ENCODE peak calls at places on chromosomes 11 and 22, in ten cellular contexts. One of them, this sample, is unnamed. For H3K4me1, the result is how much of the 10 kb centered on the place peaks cover.

GRCh38 chr22:22195265-22196017 is 49.1 kb upstream of the VPREB1 start:
- DNase-seq in right atrium auricular region: no peak
- DNase-seq in lower lobe of right lung: peak
- DNase-seq in mesenchymal stem cell: peak
- DNase-seq in endothelial cell of umbilical vein: peak
- DNase-seq in HAP-1: peak
- DNase-seq in transverse colon: peak
- DNase-seq in IMR-90: peak
- DNase-seq in uterus: no peak
- DNase-seq in pancreas: peak
- DNase-seq in this sample: peak

GRCh38 chr11:66820921-66821320 is 22.3 kb upstream of the RCE1 start:
- DNase-seq in mesenchymal stem cell: no peak
- DNase-seq in HAP-1: no peak
- DNase-seq in uterus: no peak
- DNase-seq in lower lobe of right lung: no peak
- DNase-seq in pancreas: no peak
- DNase-seq in transverse colon: no peak
- DNase-seq in endothelial cell of umbilical vein: no peak
- DNase-seq in IMR-90: no peak
- DNase-seq in right atrium auricular region: no peak
- DNase-seq in this sample: no peak

GRCh38 chr11:548700-549603 is 11.6 kb downstream of the LMNTD2 start:
- DNase-seq in uterus: no peak
- DNase-seq in lower lobe of right lung: no peak
- DNase-seq in transverse colon: no peak
- DNase-seq in IMR-90: no peak
- DNase-seq in pancreas: no peak
- DNase-seq in endothelial cell of umbilical vein: no peak
- DNase-seq in HAP-1: no peak
- DNase-seq in right atrium auricular region: no peak
- DNase-seq in mesenchymal stem cell: peak
- DNase-seq in this sample: peak

GRCh38 chr22:26471522-26471921 is 12.1 kb downstream of the HPS4 start:
- DNase-seq in endothelial cell of umbilical vein: peak
- DNase-seq in right atrium auricular region: no peak
- DNase-seq in IMR-90: peak
- DNase-seq in uterus: no peak
- DNase-seq in transverse colon: no peak
- DNase-seq in lower lobe of right lung: no peak
- DNase-seq in HAP-1: no peak
- DNase-seq in mesenchymal stem cell: peak
- DNase-seq in pancreas: no peak
- DNase-seq in this sample: no peak

GRCh38 chr22:36395922-36396321 is 8.2 kb upstream of the MYH9 start:
- DNase-seq in pancreas: no peak
- DNase-seq in transverse colon: no peak
- DNase-seq in HAP-1: no peak
- DNase-seq in endothelial cell of umbilical vein: no peak
- DNase-seq in lower lobe of right lung: no peak
- DNase-seq in IMR-90: peak
- DNase-seq in mesenchymal stem cell: peak
- DNase-seq in right atrium auricular region: no peak
- DNase-seq in uterus: no peak
- DNase-seq in this sample: no peak

GRCh38 chr11:67629386-67630229 is at the start of gene NUDT8:
- DNase-seq in lower lobe of right lung: peak
- DNase-seq in right atrium auricular region: peak
- DNase-seq in transverse colon: peak
- DNase-seq in mesenchymal stem cell: peak
- DNase-seq in endothelial cell of umbilical vein: peak
- DNase-seq in IMR-90: peak
- DNase-seq in uterus: peak
- DNase-seq in pancreas: peak
- DNase-seq in HAP-1: peak
- DNase-seq in this sample: peak

GRCh38 chr11:1920128-1920908 is 815 bp downstream of the TNNT3 start:
- DNase-seq in mesenchymal stem cell: no peak
- DNase-seq in HAP-1: no peak
- DNase-seq in transverse colon: no peak
- DNase-seq in lower lobe of right lung: no peak
- DNase-seq in uterus: no peak
- DNase-seq in right atrium auricular region: no peak
- DNase-seq in pancreas: no peak
- DNase-seq in IMR-90: no peak
- DNase-seq in endothelial cell of umbilical vein: no peak
- DNase-seq in this sample: no peak

GRCh38 chr11:30775123-30775522 is 189.0 kb upstream of the MPPED2 start:
- DNase-seq in mesenchymal stem cell: no peak
- DNase-seq in IMR-90: no peak
- DNase-seq in endothelial cell of umbilical vein: no peak
- DNase-seq in lower lobe of right lung: no peak
- DNase-seq in right atrium auricular region: no peak
- DNase-seq in HAP-1: no peak
- DNase-seq in pancreas: no peak
- DNase-seq in uterus: no peak
- DNase-seq in transverse colon: no peak
- DNase-seq in this sample: no peak

GRCh38 chr22:19018256-19018655 is 82.2 kb upstream of the PRODH start:
- DNase-seq in right atrium auricular region: no peak
- DNase-seq in transverse colon: no peak
- DNase-seq in endothelial cell of umbilical vein: no peak
- DNase-seq in lower lobe of right lung: no peak
- DNase-seq in HAP-1: no peak
- DNase-seq in mesenchymal stem cell: no peak
- DNase-seq in pancreas: no peak
- DNase-seq in uterus: no peak
- DNase-seq in IMR-90: no peak
- DNase-seq in this sample: no peak

GRCh38 chr11:93407777-93408401 is 77.3 kb downstream of the DEUP1 start:
- DNase-seq in transverse colon: no peak
- DNase-seq in HAP-1: no peak
- DNase-seq in endothelial cell of umbilical vein: no peak
- DNase-seq in mesenchymal stem cell: peak
- DNase-seq in pancreas: no peak
- DNase-seq in IMR-90: peak
- DNase-seq in uterus: no peak
- DNase-seq in right atrium auricular region: no peak
- DNase-seq in lower lobe of right lung: no peak
- DNase-seq in this sample: no peak

GRCh38 chr11:3795131-3796092 is 1.9 kb downstream of the NUP98 start:
- DNase-seq in lower lobe of right lung: no peak
- DNase-seq in HAP-1: no peak
- DNase-seq in mesenchymal stem cell: no peak
- DNase-seq in right atrium auricular region: no peak
- DNase-seq in pancreas: no peak
- DNase-seq in transverse colon: no peak
- DNase-seq in uterus: no peak
- DNase-seq in IMR-90: no peak
- DNase-seq in endothelial cell of umbilical vein: no peak
- DNase-seq in this sample: no peak

GRCh38 chr11:60852639-60853468 is 2.9 kb downstream of the PTGDR2 start:
- DNase-seq in endothelial cell of umbilical vein: no peak
- DNase-seq in mesenchymal stem cell: no peak
- DNase-seq in lower lobe of right lung: peak
- DNase-seq in right atrium auricular region: no peak
- DNase-seq in transverse colon: peak
- DNase-seq in uterus: no peak
- DNase-seq in HAP-1: no peak
- DNase-seq in pancreas: peak
- DNase-seq in IMR-90: no peak
- DNase-seq in this sample: no peak

GRCh38 chr11:111413849-111414248 is 34.8 kb upstream of the POU2AF1 start:
- DNase-seq in transverse colon: no peak
- DNase-seq in HAP-1: no peak
- DNase-seq in mesenchymal stem cell: no peak
- DNase-seq in pancreas: no peak
- DNase-seq in endothelial cell of umbilical vein: no peak
- DNase-seq in right atrium auricular region: no peak
- DNase-seq in IMR-90: no peak
- DNase-seq in uterus: no peak
- DNase-seq in lower lobe of right lung: no peak
- DNase-seq in this sample: no peak

GRCh38 chr11:62544521-62545436 is 1.8 kb downstream of the AHNAK start:
- DNase-seq in uterus: no peak
- DNase-seq in transverse colon: peak
- DNase-seq in HAP-1: peak
- DNase-seq in lower lobe of right lung: no peak
- DNase-seq in IMR-90: no peak
- DNase-seq in pancreas: peak
- DNase-seq in right atrium auricular region: no peak
- DNase-seq in mesenchymal stem cell: peak
- DNase-seq in endothelial cell of umbilical vein: peak
- DNase-seq in this sample: no peak
- H3K4me1 ChIP-seq in uterus: under half
- H3K4me1 ChIP-seq in transverse colon: half or more
- H3K4me1 ChIP-seq in HAP-1: under half
- H3K4me1 ChIP-seq in lower lobe of right lung: half or more
- H3K4me1 ChIP-seq in IMR-90: under half
- H3K4me1 ChIP-seq in pancreas: under half
- H3K4me1 ChIP-seq in right atrium auricular region: under half
- H3K4me1 ChIP-seq in mesenchymal stem cell: under half
- H3K4me1 ChIP-seq in endothelial cell of umbilical vein: half or more
- H3K4me1 ChIP-seq in this sample: half or more

DNA sequence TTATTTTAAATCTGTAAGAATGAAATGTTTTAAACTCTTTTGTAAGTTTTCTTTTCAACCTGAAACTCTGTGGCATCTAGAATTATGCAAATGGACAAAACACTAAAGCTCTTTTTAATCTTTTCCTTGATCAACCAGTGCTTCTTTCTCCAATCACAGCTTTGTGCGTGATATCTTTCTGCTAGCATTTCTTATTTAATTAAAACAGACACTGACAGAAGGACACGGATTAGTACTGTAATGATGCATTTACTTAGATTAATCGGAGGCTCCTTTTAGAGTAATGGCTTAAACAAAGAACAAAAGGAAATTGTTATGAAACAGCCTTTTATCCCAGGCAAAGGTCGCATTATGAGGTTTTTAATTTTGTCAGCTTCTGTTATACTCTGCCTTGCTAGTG is 48.4 kb upstream of the SOX6 start:
- DNase-seq in transverse colon: no peak
- DNase-seq in mesenchymal stem cell: no peak
- DNase-seq in pancreas: no peak
- DNase-seq in right atrium auricular region: no peak
- DNase-seq in HAP-1: peak
- DNase-seq in endothelial cell of umbilical vein: no peak
- DNase-seq in IMR-90: no peak
- DNase-seq in lower lobe of right lung: no peak
- DNase-seq in uterus: no peak
- DNase-seq in this sample: no peak
- H3K4me3 ChIP-seq in transverse colon: no peak
- H3K4me3 ChIP-seq in mesenchymal stem cell: no peak
- H3K4me3 ChIP-seq in pancreas: no peak
- H3K4me3 ChIP-seq in right atrium auricular region: no peak
- H3K4me3 ChIP-seq in HAP-1: no peak
- H3K4me3 ChIP-seq in endothelial cell of umbilical vein: no peak
- H3K4me3 ChIP-seq in IMR-90: no peak
- H3K4me3 ChIP-seq in lower lobe of right lung: no peak
- H3K4me3 ChIP-seq in uterus: no peak
- H3K4me3 ChIP-seq in this sample: no peak

DNA sequence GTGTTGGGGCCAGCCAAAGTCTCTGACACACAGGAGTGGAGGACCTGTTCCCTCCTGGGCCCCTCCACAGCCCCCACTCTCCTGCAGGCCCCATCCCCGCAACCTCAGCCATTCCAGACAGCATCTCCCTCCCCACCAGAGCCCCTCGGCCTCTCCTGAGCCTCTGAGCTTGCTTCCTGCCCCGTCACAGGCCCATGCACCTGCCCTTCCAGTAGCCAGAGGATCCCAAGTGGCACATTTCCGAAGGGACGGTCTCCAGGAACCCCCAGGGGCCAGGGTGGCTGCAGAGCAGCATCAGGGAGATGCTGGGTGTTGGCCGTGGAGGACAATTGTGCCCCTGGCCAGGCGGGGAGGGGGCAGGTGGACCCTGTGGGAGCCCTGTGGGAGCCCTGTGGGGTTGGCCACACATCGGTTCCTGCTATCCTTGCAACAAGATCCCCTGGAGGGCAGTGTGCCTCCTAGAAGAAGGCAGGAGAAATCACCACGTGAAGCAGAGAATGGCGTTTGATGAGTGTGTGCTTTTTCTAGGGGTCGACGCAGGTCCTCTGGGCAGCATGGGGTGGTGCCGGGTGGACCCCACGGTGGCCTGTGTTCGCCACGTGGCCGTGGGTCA is 45.3 kb upstream of the PPARA start:
- DNase-seq in lower lobe of right lung: no peak
- DNase-seq in right atrium auricular region: no peak
- DNase-seq in HAP-1: no peak
- DNase-seq in endothelial cell of umbilical vein: no peak
- DNase-seq in IMR-90: no peak
- DNase-seq in pancreas: no peak
- DNase-seq in transverse colon: no peak
- DNase-seq in uterus: peak
- DNase-seq in mesenchymal stem cell: no peak
- DNase-seq in this sample: no peak
- H3K4me1 ChIP-seq in lower lobe of right lung: half or more
- H3K4me1 ChIP-seq in right atrium auricular region: under half
- H3K4me1 ChIP-seq in HAP-1: under half
- H3K4me1 ChIP-seq in endothelial cell of umbilical vein: under half
- H3K4me1 ChIP-seq in IMR-90: under half
- H3K4me1 ChIP-seq in pancreas: half or more
- H3K4me1 ChIP-seq in transverse colon: half or more
- H3K4me1 ChIP-seq in uterus: under half
- H3K4me1 ChIP-seq in mesenchymal stem cell: half or more
- H3K4me1 ChIP-seq in this sample: half or more

GRCh38 chr22:31095637-31096249 is 11.6 kb downstream of the SELENOM start:
- DNase-seq in mesenchymal stem cell: no peak
- DNase-seq in endothelial cell of umbilical vein: no peak
- DNase-seq in lower lobe of right lung: no peak
- DNase-seq in right atrium auricular region: no peak
- DNase-seq in IMR-90: no peak
- DNase-seq in HAP-1: no peak
- DNase-seq in pancreas: no peak
- DNase-seq in transverse colon: no peak
- DNase-seq in uterus: no peak
- DNase-seq in this sample: no peak

GRCh38 chr22:31092161-31092560 is 11.0 kb downstream of the SMTN start:
- DNase-seq in right atrium auricular region: no peak
- DNase-seq in uterus: no peak
- DNase-seq in lower lobe of right lung: no peak
- DNase-seq in transverse colon: no peak
- DNase-seq in IMR-90: no peak
- DNase-seq in pancreas: peak
- DNase-seq in HAP-1: no peak
- DNase-seq in endothelial cell of umbilical vein: no peak
- DNase-seq in mesenchymal stem cell: no peak
- DNase-seq in this sample: no peak

GRCh38 chr22:31093090-31093850 is 12.2 kb downstream of the SMTN start:
- DNase-seq in HAP-1: no peak
- DNase-seq in uterus: peak
- DNase-seq in IMR-90: no peak
- DNase-seq in right atrium auricular region: no peak
- DNase-seq in pancreas: peak
- DNase-seq in mesenchymal stem cell: no peak
- DNase-seq in transverse colon: peak
- DNase-seq in endothelial cell of umbilical vein: no peak
- DNase-seq in lower lobe of right lung: no peak
- DNase-seq in this sample: no peak

GRCh38 chr22:31094741-31095140 is 12.6 kb downstream of the SELENOM start:
- DNase-seq in uterus: no peak
- DNase-seq in mesenchymal stem cell: no peak
- DNase-seq in IMR-90: no peak
- DNase-seq in endothelial cell of umbilical vein: no peak
- DNase-seq in transverse colon: no peak
- DNase-seq in HAP-1: no peak
- DNase-seq in pancreas: no peak
- DNase-seq in right atrium auricular region: no peak
- DNase-seq in lower lobe of right lung: no peak
- DNase-seq in this sample: no peak

GRCh38 chr22:31093956-31094622 is 13.0 kb downstream of the SMTN start:
- DNase-seq in mesenchymal stem cell: no peak
- DNase-seq in HAP-1: no peak
- DNase-seq in uterus: peak
- DNase-seq in transverse colon: peak
- DNase-seq in pancreas: peak
- DNase-seq in IMR-90: no peak
- DNase-seq in lower lobe of right lung: no peak
- DNase-seq in endothelial cell of umbilical vein: no peak
- DNase-seq in right atrium auricular region: no peak
- DNase-seq in this sample: no peak
- H3K4me3 ChIP-seq in mesenchymal stem cell: no peak
- H3K4me3 ChIP-seq in HAP-1: no peak
- H3K4me3 ChIP-seq in uterus: no peak
- H3K4me3 ChIP-seq in transverse colon: peak
- H3K4me3 ChIP-seq in pancreas: no peak
- H3K4me3 ChIP-seq in IMR-90: no peak
- H3K4me3 ChIP-seq in lower lobe of right lung: no peak
- H3K4me3 ChIP-seq in endothelial cell of umbilical vein: no peak
- H3K4me3 ChIP-seq in right atrium auricular region: peak
- H3K4me3 ChIP-seq in this sample: no peak